ENCODE peak calls at places on chromosomes 16 and 17, in eight cellular contexts. N is kidney, E is neural crest cell, P is lung, Z is fibroblast of mammary gland, Q is cardiac fibroblast, H is Calu3, Y is hepatocyte. A is an unnamed sample.

GRCh38 chr16:74698220-74698619 is 2.4 kb downstream of the MLKL start:
- DNase-seq in P (no peak), Q (no peak), N (no peak), H (no peak), E (no peak), Y (no peak), Z (peak; percentile 41), A (no peak)

GRCh38 chr17:34361478-34362061 is 1.5 kb downstream of the CCL1 start:
- DNase-seq in E (peak; percentile 78), H (peak; percentile 91), Q (peak; percentile 96), P (peak; percentile 91), Y (peak; percentile 95), N (peak; percentile 94), Z (peak; percentile 90), A (peak; percentile 85)

GRCh38 chr16:74288065-74288464 is 8.5 kb upstream of the PSMD7 start:
- DNase-seq in Z (no peak), Y (no peak), H (no peak), P (no peak), Q (no peak), E (no peak), N (no peak), A (no peak)

GRCh38 chr16:49854227-49855203 is 1.4 kb downstream of the ZNF423 start:
- DNase-seq in Z (no peak), H (peak; percentile 25), E (peak; percentile 52), P (no peak), Y (peak; percentile 80), Q (peak; percentile 50), N (peak; percentile 83), A (peak; percentile 39)

GRCh38 chr17:31525801-31526549 is 134.5 kb downstream of the RAB11FIP4 start:
- DNase-seq in Q (no peak), P (no peak), Y (no peak), E (peak; percentile 26), N (peak; percentile 67), Z (no peak), H (peak; percentile 37), A (no peak)

GRCh38 chr17:82970067-82970466 is 109.3 kb upstream of the METRNL start:
- DNase-seq in E (no peak), P (no peak), H (no peak), Z (no peak), N (no peak), Q (no peak), Y (no peak), A (no peak)

GRCh38 chr16:76518791-76519190 is 241.6 kb downstream of the CNTNAP4 start:
- DNase-seq in N (no peak), E (no peak), Q (no peak), H (no peak), Z (no peak), P (no peak), Y (no peak), A (no peak)

GRCh38 chr17:75720656-75721462 is at the start of gene ITGB4:
- DNase-seq in H (peak; percentile 95), Y (peak; percentile 93), N (peak; percentile 94), P (peak; percentile 78), Q (no peak), Z (no peak), E (no peak), A (peak; percentile 93)

GRCh38 chr16:89519881-89520280 is 11.7 kb downstream of the SPG7 start:
- DNase-seq in P (no peak), Z (no peak), Y (no peak), Q (no peak), H (no peak), N (no peak), E (no peak), A (no peak)

GRCh38 chr17:9763643-9764042 is 27.7 kb downstream of the DHRS7C start:
- DNase-seq in Y (no peak), N (no peak), Q (no peak), H (no peak), Z (no peak), P (no peak), E (no peak), A (no peak)

GRCh38 chr17:78272181-78272913 is 40.9 kb downstream of the TMEM235 start:
- DNase-seq in H (peak; percentile 55), Z (peak; percentile 79), Q (peak; percentile 63), P (peak; percentile 80), N (peak; percentile 92), Y (peak; percentile 94), E (no peak), A (peak; percentile 79)

GRCh38 chr17:82863941-82864720 is 24.3 kb upstream of the ZNF750 start:
- DNase-seq in Z (peak; percentile 91), Q (peak; percentile 54), P (no peak), E (no peak), Y (peak; percentile 54), H (no peak), N (no peak), A (no peak)

GRCh38 chr16:64641343-64641742 is 480.5 kb downstream of the CDH11 start:
- DNase-seq in H (no peak), Z (no peak), P (no peak), N (no peak), E (no peak), Q (no peak), Y (no peak), A (no peak)
- TF ChIP-seq CTCF in H (no peak), Z (no peak), P (no peak), N (no peak), E (no peak), Q (no peak), Y (no peak), A (no peak)

GRCh38 chr16:85399583-85400284 is 213.4 kb upstream of the GSE1 start:
- DNase-seq in E (no peak), Y (no peak), Q (no peak), Z (no peak), N (peak; percentile 54), P (no peak), H (no peak), A (peak; percentile 2)
- TF ChIP-seq CTCF in E (no peak), Y (no peak), Q (no peak), Z (no peak), N (no peak), P (no peak), H (no peak), A (no peak)

DNA sequence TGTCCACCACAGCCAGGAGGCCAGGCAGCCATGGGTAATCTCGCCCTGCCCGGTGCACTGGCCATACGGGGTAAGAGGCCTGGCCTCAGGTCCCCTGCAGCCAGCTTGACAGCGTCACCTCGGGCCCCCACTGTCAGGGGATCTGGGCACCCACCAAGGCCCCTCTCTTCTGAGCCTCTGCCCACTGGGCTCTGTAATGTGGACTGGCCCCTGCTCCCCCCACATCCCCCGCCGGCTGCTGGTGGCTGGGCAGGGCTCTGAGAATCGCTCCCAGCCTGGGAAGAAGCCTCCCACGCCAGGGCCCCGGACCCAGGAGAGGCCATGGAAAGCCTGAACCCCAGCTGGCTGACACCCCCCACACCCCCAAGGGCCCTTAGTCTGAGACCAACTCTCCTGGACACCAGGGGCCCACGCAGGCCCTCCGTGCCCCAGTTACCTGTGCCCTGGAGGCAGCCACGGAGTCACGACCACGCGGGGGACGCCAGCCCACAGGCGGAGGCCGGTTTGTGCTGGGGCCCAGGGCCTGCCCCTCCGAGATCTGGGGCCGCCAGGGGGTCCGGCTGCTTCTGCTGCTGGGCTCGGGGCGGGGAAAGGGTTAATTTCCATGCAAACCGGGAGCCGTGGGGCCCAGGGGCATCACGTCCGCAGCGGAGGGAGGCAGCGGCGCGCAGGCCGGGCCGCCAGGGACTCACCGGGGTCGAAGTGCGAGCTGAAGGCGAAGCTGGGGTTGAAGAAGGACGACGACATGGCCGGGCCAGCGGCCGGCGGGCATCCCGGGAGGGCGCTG is at the start of gene PVALEF:
- DNase-seq in Z (no peak), P (no peak), Y (peak; percentile 75), H (no peak), E (peak; percentile 49), Q (no peak), N (peak; percentile 76), A (peak; percentile 59)
- TF ChIP-seq CTCF in Z (no peak), P (no peak), Y (no peak), H (no peak), E (no peak), Q (no peak), N (no peak), A (no peak)

GRCh38 chr17:57782051-57782490 is 37.0 kb upstream of the CCDC182 start:
- DNase-seq in P (no peak), H (no peak), Y (no peak), Q (no peak), N (no peak), E (no peak), Z (no peak), A (no peak)
- TF ChIP-seq CTCF in P (no peak), H (no peak), Y (no peak), Q (no peak), N (no peak), E (no peak), Z (no peak), A (no peak)

A was measured in pancreas.